ENCODE peak calls at places on chromosomes 13 and 19, in six cellular contexts. One of them, this sample, is unnamed.

GRCh38 chr13:107203146-107203847 is 635.4 kb upstream of the ARGLU1 start:
- DNase-seq in esophagus squamous epithelium: no peak
- DNase-seq in uterus: no peak
- DNase-seq in heart left ventricle: no peak
- DNase-seq in right lobe of liver: no peak
- DNase-seq in ovary: no peak
- DNase-seq in this sample: peak

GRCh38 chr13:61202042-61202441 is 213.6 kb downstream of the PCDH20 start:
- DNase-seq in heart left ventricle: no peak
- DNase-seq in ovary: no peak
- DNase-seq in uterus: no peak
- DNase-seq in esophagus squamous epithelium: no peak
- DNase-seq in right lobe of liver: no peak
- DNase-seq in this sample: no peak

GRCh38 chr19:55146648-55147218 is 2.3 kb downstream of the TNNT1 start:
- DNase-seq in esophagus squamous epithelium: no peak
- DNase-seq in heart left ventricle: peak
- DNase-seq in uterus: no peak
- DNase-seq in right lobe of liver: no peak
- DNase-seq in ovary: no peak
- DNase-seq in this sample: no peak

GRCh38 chr19:56476671-56477428 is at the start of gene ZNF667:
- DNase-seq in heart left ventricle: no peak
- DNase-seq in right lobe of liver: no peak
- DNase-seq in uterus: no peak
- DNase-seq in ovary: no peak
- DNase-seq in esophagus squamous epithelium: no peak
- DNase-seq in this sample: peak

GRCh38 chr13:27852491-27852890 is 60.2 kb downstream of the GSX1 start:
- DNase-seq in uterus: no peak
- DNase-seq in ovary: no peak
- DNase-seq in esophagus squamous epithelium: no peak
- DNase-seq in right lobe of liver: no peak
- DNase-seq in heart left ventricle: no peak
- DNase-seq in this sample: no peak

GRCh38 chr13:94968757-94969086 is 256.4 kb upstream of the SOX21 start:
- DNase-seq in ovary: no peak
- DNase-seq in uterus: no peak
- DNase-seq in esophagus squamous epithelium: no peak
- DNase-seq in heart left ventricle: no peak
- DNase-seq in right lobe of liver: no peak
- DNase-seq in this sample: no peak

GRCh38 chr13:109357751-109358150 is 428.6 kb downstream of the IRS2 start:
- DNase-seq in ovary: no peak
- DNase-seq in right lobe of liver: no peak
- DNase-seq in esophagus squamous epithelium: no peak
- DNase-seq in heart left ventricle: no peak
- DNase-seq in uterus: no peak
- DNase-seq in this sample: no peak

GRCh38 chr19:56333506-56333905 is 18.9 kb upstream of the ZSCAN5A start:
- DNase-seq in uterus: no peak
- DNase-seq in ovary: no peak
- DNase-seq in esophagus squamous epithelium: no peak
- DNase-seq in heart left ventricle: no peak
- DNase-seq in right lobe of liver: no peak
- DNase-seq in this sample: peak

GRCh38 chr19:42396248-42396541 is 6.1 kb upstream of the CNFN start:
- DNase-seq in esophagus squamous epithelium: no peak
- DNase-seq in ovary: no peak
- DNase-seq in heart left ventricle: no peak
- DNase-seq in right lobe of liver: no peak
- DNase-seq in uterus: no peak
- DNase-seq in this sample: no peak

GRCh38 chr13:43766766-43767165 is 20.0 kb downstream of the ENOX1 start:
- DNase-seq in esophagus squamous epithelium: no peak
- DNase-seq in right lobe of liver: no peak
- DNase-seq in heart left ventricle: peak
- DNase-seq in uterus: no peak
- DNase-seq in ovary: no peak
- DNase-seq in this sample: no peak

GRCh38 chr13:109007946-109008345 is 378.5 kb downstream of the MYO16 start:
- DNase-seq in heart left ventricle: no peak
- DNase-seq in ovary: no peak
- DNase-seq in right lobe of liver: no peak
- DNase-seq in esophagus squamous epithelium: no peak
- DNase-seq in uterus: no peak
- DNase-seq in this sample: no peak

GRCh38 chr13:80840313-80840976 is 499.5 kb upstream of the SPRY2 start:
- DNase-seq in heart left ventricle: no peak
- DNase-seq in uterus: peak
- DNase-seq in right lobe of liver: no peak
- DNase-seq in esophagus squamous epithelium: no peak
- DNase-seq in ovary: no peak
- DNase-seq in this sample: no peak

GRCh38 chr13:76148374-76148773 is 512.2 kb downstream of the LMO7 start:
- DNase-seq in heart left ventricle: no peak
- DNase-seq in right lobe of liver: no peak
- DNase-seq in esophagus squamous epithelium: no peak
- DNase-seq in uterus: no peak
- DNase-seq in ovary: no peak
- DNase-seq in this sample: no peak

GRCh38 chr13:28470286-28470685 is 24.6 kb downstream of the FLT1 start:
- DNase-seq in right lobe of liver: no peak
- DNase-seq in esophagus squamous epithelium: no peak
- DNase-seq in uterus: no peak
- DNase-seq in ovary: no peak
- DNase-seq in heart left ventricle: no peak
- DNase-seq in this sample: no peak

GRCh38 chr19:1267441-1268391 is 1.4 kb upstream of the CIRBP start:
- DNase-seq in right lobe of liver: peak
- DNase-seq in uterus: peak
- DNase-seq in esophagus squamous epithelium: no peak
- DNase-seq in heart left ventricle: no peak
- DNase-seq in ovary: peak
- DNase-seq in this sample: no peak

GRCh38 chr19:18053571-18054219 is 33.0 kb downstream of the IL12RB1 start:
- DNase-seq in ovary: no peak
- DNase-seq in right lobe of liver: no peak
- DNase-seq in uterus: no peak
- DNase-seq in esophagus squamous epithelium: no peak
- DNase-seq in heart left ventricle: no peak
- DNase-seq in this sample: no peak

GRCh38 chr13:24097667-24098066 is 62.9 kb upstream of the SPATA13 start:
- DNase-seq in ovary: no peak
- DNase-seq in heart left ventricle: no peak
- DNase-seq in right lobe of liver: no peak
- DNase-seq in uterus: no peak
- DNase-seq in esophagus squamous epithelium: no peak
- DNase-seq in this sample: no peak

GRCh38 chr13:101424381-101425155 is 8.3 kb upstream of the NALCN start:
- DNase-seq in uterus: no peak
- DNase-seq in right lobe of liver: no peak
- DNase-seq in heart left ventricle: no peak
- DNase-seq in ovary: no peak
- DNase-seq in esophagus squamous epithelium: no peak
- DNase-seq in this sample: no peak

GRCh38 chr19:4582980-4583842 is 23.7 kb upstream of the SEMA6B start:
- DNase-seq in uterus: no peak
- DNase-seq in heart left ventricle: no peak
- DNase-seq in ovary: no peak
- DNase-seq in esophagus squamous epithelium: no peak
- DNase-seq in right lobe of liver: no peak
- DNase-seq in this sample: peak

GRCh38 chr19:46466536-46467199 is 4.7 kb downstream of the PNMA8A start:
- DNase-seq in uterus: peak
- DNase-seq in ovary: peak
- DNase-seq in esophagus squamous epithelium: no peak
- DNase-seq in right lobe of liver: no peak
- DNase-seq in heart left ventricle: no peak
- DNase-seq in this sample: no peak

GRCh38 chr19:13629687-13630357 is 123.5 kb upstream of the CACNA1A start:
- DNase-seq in uterus: no peak
- DNase-seq in right lobe of liver: no peak
- DNase-seq in ovary: no peak
- DNase-seq in esophagus squamous epithelium: no peak
- DNase-seq in heart left ventricle: no peak
- DNase-seq in this sample: no peak

GRCh38 chr19:4717191-4717965 is 6.3 kb downstream of the DPP9 start:
- DNase-seq in right lobe of liver: peak
- DNase-seq in heart left ventricle: no peak
- DNase-seq in esophagus squamous epithelium: no peak
- DNase-seq in uterus: no peak
- DNase-seq in ovary: no peak
- DNase-seq in this sample: no peak

GRCh38 chr19:38917921-38918491 is 6.0 kb upstream of the CCER2 start:
- DNase-seq in esophagus squamous epithelium: no peak
- DNase-seq in right lobe of liver: peak
- DNase-seq in ovary: peak
- DNase-seq in heart left ventricle: no peak
- DNase-seq in uterus: no peak
- DNase-seq in this sample: peak

GRCh38 chr19:4541114-4541805 is 1.4 kb upstream of the LRG1 start:
- DNase-seq in uterus: no peak
- DNase-seq in ovary: no peak
- DNase-seq in right lobe of liver: no peak
- DNase-seq in heart left ventricle: no peak
- DNase-seq in esophagus squamous epithelium: no peak
- DNase-seq in this sample: no peak

GRCh38 chr13:49890376-49890775 is 45.8 kb downstream of the SPRYD7 start:
- DNase-seq in ovary: no peak
- DNase-seq in right lobe of liver: no peak
- DNase-seq in uterus: no peak
- DNase-seq in esophagus squamous epithelium: no peak
- DNase-seq in heart left ventricle: no peak
- DNase-seq in this sample: peak

GRCh38 chr19:8519388-8519787 is 5.4 kb upstream of the ZNF414 start:
- DNase-seq in esophagus squamous epithelium: no peak
- DNase-seq in ovary: no peak
- DNase-seq in heart left ventricle: no peak
- DNase-seq in uterus: no peak
- DNase-seq in right lobe of liver: no peak
- DNase-seq in this sample: no peak

GRCh38 chr19:35216026-35216832 is 12.3 kb downstream of the FAM187B start:
- DNase-seq in uterus: no peak
- DNase-seq in right lobe of liver: no peak
- DNase-seq in heart left ventricle: no peak
- DNase-seq in esophagus squamous epithelium: no peak
- DNase-seq in ovary: no peak
- DNase-seq in this sample: no peak

GRCh38 chr19:29383696-29384095 is 142.1 kb upstream of the VSTM2B start:
- DNase-seq in heart left ventricle: no peak
- DNase-seq in uterus: no peak
- DNase-seq in esophagus squamous epithelium: no peak
- DNase-seq in ovary: no peak
- DNase-seq in right lobe of liver: no peak
- DNase-seq in this sample: no peak

GRCh38 chr19:5623397-5624153 is 692 bp downstream of the SAFB start:
- DNase-seq in uterus: peak
- DNase-seq in ovary: no peak
- DNase-seq in heart left ventricle: no peak
- DNase-seq in right lobe of liver: no peak
- DNase-seq in esophagus squamous epithelium: no peak
- DNase-seq in this sample: no peak

GRCh38 chr13:91771229-91771628 is 372.8 kb downstream of the GPC5 start:
- DNase-seq in heart left ventricle: no peak
- DNase-seq in ovary: no peak
- DNase-seq in uterus: no peak
- DNase-seq in right lobe of liver: no peak
- DNase-seq in esophagus squamous epithelium: no peak
- DNase-seq in this sample: no peak

GRCh38 chr19:30754162-30754561 is 382.0 kb downstream of the ZNF536 start:
- DNase-seq in uterus: no peak
- DNase-seq in right lobe of liver: no peak
- DNase-seq in heart left ventricle: no peak
- DNase-seq in ovary: no peak
- DNase-seq in esophagus squamous epithelium: no peak
- DNase-seq in this sample: no peak

GRCh38 chr13:79780240-79780639 is 299.3 kb downstream of the NDFIP2 start:
- DNase-seq in ovary: no peak
- DNase-seq in uterus: no peak
- DNase-seq in right lobe of liver: no peak
- DNase-seq in esophagus squamous epithelium: no peak
- DNase-seq in heart left ventricle: no peak
- DNase-seq in this sample: no peak

GRCh38 chr19:58468216-58468839 is 1.4 kb downstream of the ZNF324 start:
- DNase-seq in ovary: no peak
- DNase-seq in right lobe of liver: no peak
- DNase-seq in heart left ventricle: no peak
- DNase-seq in uterus: no peak
- DNase-seq in esophagus squamous epithelium: no peak
- DNase-seq in this sample: no peak
- TF ChIP-seq POLR2A in ovary: no peak
- TF ChIP-seq POLR2A in right lobe of liver: no peak
- TF ChIP-seq POLR2A in heart left ventricle: no peak
- TF ChIP-seq POLR2A in uterus: no peak
- TF ChIP-seq POLR2A in esophagus squamous epithelium: no peak
- TF ChIP-seq POLR2A in this sample: no peak

GRCh38 chr13:46893221-46893620 is 3.6 kb downstream of the HTR2A start:
- DNase-seq in esophagus squamous epithelium: no peak
- DNase-seq in heart left ventricle: no peak
- DNase-seq in ovary: no peak
- DNase-seq in right lobe of liver: no peak
- DNase-seq in uterus: no peak
- DNase-seq in this sample: no peak
- H3K4me3 ChIP-seq in esophagus squamous epithelium: peak
- H3K4me3 ChIP-seq in heart left ventricle: no peak
- H3K4me3 ChIP-seq in ovary: peak
- H3K4me3 ChIP-seq in right lobe of liver: no peak
- H3K4me3 ChIP-seq in uterus: peak
- H3K4me3 ChIP-seq in this sample: no peak

DNA sequence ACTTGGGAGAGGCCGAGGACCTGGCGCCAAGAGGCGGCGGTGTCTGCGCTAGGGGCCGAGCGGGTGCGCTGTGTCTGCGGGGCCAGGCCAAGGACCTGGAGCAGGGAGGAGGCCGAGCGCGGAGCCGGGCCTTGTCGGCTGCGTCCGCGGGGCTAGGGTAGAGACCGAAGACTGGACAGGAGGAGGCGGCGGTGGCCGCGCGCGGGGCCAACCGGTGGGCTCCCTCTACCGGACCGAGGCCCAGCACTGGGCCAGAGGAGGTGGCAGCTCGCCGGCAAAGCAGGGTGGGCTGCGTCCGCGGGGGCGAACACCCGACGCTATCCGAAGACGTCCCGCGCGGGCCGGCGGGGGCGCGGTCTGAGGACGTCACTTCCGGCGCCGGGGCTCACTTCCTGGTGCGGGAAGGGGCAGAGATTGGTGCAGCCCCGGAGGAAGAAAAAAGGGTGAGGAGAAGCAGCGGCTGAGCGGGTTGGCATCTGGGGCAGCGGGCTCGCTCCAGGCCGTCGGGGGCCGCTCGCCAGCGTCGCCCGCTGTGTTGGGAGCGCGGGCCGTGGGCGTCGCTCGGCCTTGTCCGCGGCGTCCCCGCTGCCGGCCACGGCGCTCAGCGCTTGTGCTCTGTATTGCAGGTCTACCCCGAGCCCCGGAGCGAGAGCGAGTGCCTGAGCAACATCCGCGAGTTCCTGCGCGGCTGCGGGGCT is 38.3 kb downstream of the ARHGEF7 start:
- DNase-seq in ovary: peak
- DNase-seq in right lobe of liver: peak
- DNase-seq in uterus: peak
- DNase-seq in esophagus squamous epithelium: peak
- DNase-seq in heart left ventricle: peak
- DNase-seq in this sample: peak
- TF ChIP-seq CTCF in ovary: peak
- TF ChIP-seq CTCF in right lobe of liver: peak
- TF ChIP-seq CTCF in uterus: peak
- TF ChIP-seq CTCF in esophagus squamous epithelium: peak
- TF ChIP-seq CTCF in heart left ventricle: no peak
- TF ChIP-seq CTCF in this sample: no peak

GRCh38 chr19:2431318-2432055 is 4.1 kb upstream of the TIMM13 start:
- DNase-seq in uterus: no peak
- DNase-seq in ovary: no peak
- DNase-seq in heart left ventricle: no peak
- DNase-seq in esophagus squamous epithelium: no peak
- DNase-seq in right lobe of liver: no peak
- DNase-seq in this sample: no peak
- TF ChIP-seq POLR2A in uterus: no peak
- TF ChIP-seq POLR2A in ovary: no peak
- TF ChIP-seq POLR2A in heart left ventricle: no peak
- TF ChIP-seq POLR2A in esophagus squamous epithelium: no peak
- TF ChIP-seq POLR2A in right lobe of liver: no peak
- TF ChIP-seq POLR2A in this sample: no peak